ENCODE peak calls at places on chromosomes 1 and 21, in ten cellular contexts. G, Z, S, E, D, C, H, Q, L and X are unnamed samples.

GRCh38 chr1:116546354-116546977 is 24.4 kb downstream of the CD58 start:
- DNase-seq in G (no peak), Z (no peak), S (no peak), E (no peak), D (no peak), C (no peak), H (no peak), Q (no peak), L (no peak), X (no peak)

GRCh38 chr1:192445849-192446489 is 129.2 kb downstream of the RGS21 start:
- DNase-seq in G (no peak), Z (peak), S (peak), E (peak), D (peak), C (no peak), H (no peak), Q (peak), L (peak), X (no peak)

GRCh38 chr1:36885537-36886441 is 148.5 kb downstream of the GRIK3 start:
- DNase-seq in G (no peak), Z (no peak), S (no peak), E (no peak), D (no peak), C (no peak), H (no peak), Q (no peak), L (no peak), X (peak)

GRCh38 chr21:46273341-46273740 is 12.1 kb downstream of the MCM3AP start:
- DNase-seq in G (no peak), Z (no peak), S (no peak), E (no peak), D (no peak), C (no peak), H (no peak), Q (no peak), L (no peak), X (no peak)

GRCh38 chr21:38661296-38662223 is 144.2 kb upstream of the ETS2 start:
- DNase-seq in G (peak), Z (no peak), S (peak), E (no peak), D (peak), C (peak), H (no peak), Q (peak), L (no peak), X (no peak)

GRCh38 chr1:47522890-47523811 is 85.3 kb downstream of the FOXD2 start:
- DNase-seq in G (no peak), Z (no peak), S (no peak), E (no peak), D (no peak), C (no peak), H (no peak), Q (no peak), L (no peak), X (no peak)

GRCh38 chr21:37863842-37864241 is 52.4 kb downstream of the KCNJ6 start:
- DNase-seq in G (no peak), Z (no peak), S (peak), E (no peak), D (peak), C (no peak), H (no peak), Q (no peak), L (no peak), X (no peak)

GRCh38 chr21:37945036-37945435 is 28.8 kb upstream of the KCNJ6 start:
- DNase-seq in G (no peak), Z (no peak), S (no peak), E (no peak), D (no peak), C (no peak), H (no peak), Q (no peak), L (no peak), X (no peak)

GRCh38 chr1:192316692-192317091 is at the start of gene RGS21:
- DNase-seq in G (no peak), Z (no peak), S (no peak), E (no peak), D (no peak), C (no peak), H (no peak), Q (no peak), L (no peak), X (no peak)

GRCh38 chr21:38920631-38921398 is 115.1 kb downstream of the ETS2 start:
- DNase-seq in G (no peak), Z (no peak), S (peak), E (no peak), D (peak), C (peak), H (no peak), Q (no peak), L (no peak), X (no peak)

GRCh38 chr1:108962681-108963051 is 618 bp downstream of the CLCC1 start:
- DNase-seq in G (no peak), Z (peak), S (no peak), E (peak), D (no peak), C (no peak), H (no peak), Q (no peak), L (no peak), X (peak)

GRCh38 chr21:43340491-43341348 is 86.2 kb downstream of the SIK1 start:
- DNase-seq in G (peak), Z (no peak), S (peak), E (no peak), D (peak), C (peak), H (no peak), Q (no peak), L (no peak), X (no peak)

GRCh38 chr1:53592521-53592982 is 133.4 kb downstream of the DMRTB1 start:
- DNase-seq in G (no peak), Z (no peak), S (peak), E (no peak), D (peak), C (peak), H (no peak), Q (no peak), L (no peak), X (no peak)

GRCh38 chr1:235993652-235994051 is 71.2 kb downstream of the NID1 start:
- DNase-seq in G (no peak), Z (no peak), S (no peak), E (no peak), D (no peak), C (no peak), H (no peak), Q (no peak), L (no peak), X (no peak)